ENCODE peak calls at places on chromosomes 7 and 10, in seven cellular contexts. One of them, this sample, is unnamed.

GRCh38 chr7:108026116-108026515 is 23.2 kb upstream of the LAMB1 start:
- DNase-seq in MCF 10A: no peak
- DNase-seq in mesenchymal stem cell: no peak
- DNase-seq in stimulated activated CD8-positive, alpha-beta memory T cell treated with anti-CD3 and anti-CD28 coated beads, Interleukin-2, amount 100 ng/mL, for 48 hours: no peak
- DNase-seq in endothelial cell: no peak
- DNase-seq in NCI-H748 treated with DMSO at 0.1 percent for 48 hours: no peak
- DNase-seq in dermis microvascular lymphatic vessel endothelial cell: no peak
- DNase-seq in this sample: no peak

GRCh38 chr7:137109966-137110930 is 233.3 kb downstream of the PTN start:
- DNase-seq in MCF 10A: peak; percentile 26
- DNase-seq in mesenchymal stem cell: peak; percentile 56
- DNase-seq in stimulated activated CD8-positive, alpha-beta memory T cell treated with anti-CD3 and anti-CD28 coated beads, Interleukin-2, amount 100 ng/mL, for 48 hours: no peak
- DNase-seq in dermis microvascular lymphatic vessel endothelial cell: no peak
- DNase-seq in endothelial cell: no peak
- DNase-seq in NCI-H748 treated with DMSO at 0.1 percent for 48 hours: no peak
- DNase-seq in this sample: no peak

GRCh38 chr7:18861514-18861913 is 255.9 kb downstream of the TWIST1 start:
- DNase-seq in MCF 10A: peak; percentile 76
- DNase-seq in dermis microvascular lymphatic vessel endothelial cell: no peak
- DNase-seq in stimulated activated CD8-positive, alpha-beta memory T cell treated with anti-CD3 and anti-CD28 coated beads, Interleukin-2, amount 100 ng/mL, for 48 hours: no peak
- DNase-seq in mesenchymal stem cell: peak; percentile 62
- DNase-seq in endothelial cell: no peak
- DNase-seq in NCI-H748 treated with DMSO at 0.1 percent for 48 hours: no peak
- DNase-seq in this sample: no peak

GRCh38 chr7:2242541-2243482 is 786 bp downstream of the NUDT1 start:
- DNase-seq in endothelial cell: peak; percentile 38
- DNase-seq in stimulated activated CD8-positive, alpha-beta memory T cell treated with anti-CD3 and anti-CD28 coated beads, Interleukin-2, amount 100 ng/mL, for 48 hours: no peak
- DNase-seq in MCF 10A: no peak
- DNase-seq in dermis microvascular lymphatic vessel endothelial cell: no peak
- DNase-seq in mesenchymal stem cell: peak; percentile 50
- DNase-seq in NCI-H748 treated with DMSO at 0.1 percent for 48 hours: no peak
- DNase-seq in this sample: no peak

GRCh38 chr7:28759373-28760013 is 198.6 kb downstream of the TRIL start:
- DNase-seq in mesenchymal stem cell: peak; percentile 55
- DNase-seq in dermis microvascular lymphatic vessel endothelial cell: peak; percentile 54
- DNase-seq in NCI-H748 treated with DMSO at 0.1 percent for 48 hours: no peak
- DNase-seq in MCF 10A: no peak
- DNase-seq in stimulated activated CD8-positive, alpha-beta memory T cell treated with anti-CD3 and anti-CD28 coated beads, Interleukin-2, amount 100 ng/mL, for 48 hours: no peak
- DNase-seq in endothelial cell: no peak
- DNase-seq in this sample: no peak

GRCh38 chr7:33716581-33717477 is 188.5 kb upstream of the BMPER start:
- DNase-seq in endothelial cell: no peak
- DNase-seq in NCI-H748 treated with DMSO at 0.1 percent for 48 hours: no peak
- DNase-seq in MCF 10A: peak; percentile 63
- DNase-seq in stimulated activated CD8-positive, alpha-beta memory T cell treated with anti-CD3 and anti-CD28 coated beads, Interleukin-2, amount 100 ng/mL, for 48 hours: no peak
- DNase-seq in mesenchymal stem cell: peak; percentile 52
- DNase-seq in dermis microvascular lymphatic vessel endothelial cell: peak; percentile 47
- DNase-seq in this sample: no peak

GRCh38 chr7:26655761-26656160 is 208.6 kb downstream of the SKAP2 start:
- DNase-seq in mesenchymal stem cell: no peak
- DNase-seq in endothelial cell: no peak
- DNase-seq in dermis microvascular lymphatic vessel endothelial cell: no peak
- DNase-seq in MCF 10A: no peak
- DNase-seq in NCI-H748 treated with DMSO at 0.1 percent for 48 hours: no peak
- DNase-seq in stimulated activated CD8-positive, alpha-beta memory T cell treated with anti-CD3 and anti-CD28 coated beads, Interleukin-2, amount 100 ng/mL, for 48 hours: no peak
- DNase-seq in this sample: no peak

GRCh38 chr10:61899045-61899444 is 2.5 kb upstream of the ARID5B start:
- DNase-seq in mesenchymal stem cell: peak; percentile 76
- DNase-seq in stimulated activated CD8-positive, alpha-beta memory T cell treated with anti-CD3 and anti-CD28 coated beads, Interleukin-2, amount 100 ng/mL, for 48 hours: no peak
- DNase-seq in NCI-H748 treated with DMSO at 0.1 percent for 48 hours: no peak
- DNase-seq in dermis microvascular lymphatic vessel endothelial cell: no peak
- DNase-seq in endothelial cell: no peak
- DNase-seq in MCF 10A: peak; percentile 84
- DNase-seq in this sample: no peak

GRCh38 chr10:85650791-85651506 is 715.6 kb downstream of the GRID1 start:
- DNase-seq in MCF 10A: peak; percentile 5
- DNase-seq in stimulated activated CD8-positive, alpha-beta memory T cell treated with anti-CD3 and anti-CD28 coated beads, Interleukin-2, amount 100 ng/mL, for 48 hours: no peak
- DNase-seq in NCI-H748 treated with DMSO at 0.1 percent for 48 hours: no peak
- DNase-seq in dermis microvascular lymphatic vessel endothelial cell: no peak
- DNase-seq in mesenchymal stem cell: no peak
- DNase-seq in endothelial cell: no peak
- DNase-seq in this sample: no peak

GRCh38 chr7:150340024-150340749 is 1.2 kb downstream of the RARRES2 start:
- DNase-seq in NCI-H748 treated with DMSO at 0.1 percent for 48 hours: no peak
- DNase-seq in MCF 10A: no peak
- DNase-seq in endothelial cell: no peak
- DNase-seq in mesenchymal stem cell: peak; percentile 50
- DNase-seq in dermis microvascular lymphatic vessel endothelial cell: no peak
- DNase-seq in stimulated activated CD8-positive, alpha-beta memory T cell treated with anti-CD3 and anti-CD28 coated beads, Interleukin-2, amount 100 ng/mL, for 48 hours: peak; percentile 22
- DNase-seq in this sample: peak; percentile 21

GRCh38 chr10:20303453-20304152 is 487.4 kb downstream of the PLXDC2 start:
- DNase-seq in NCI-H748 treated with DMSO at 0.1 percent for 48 hours: peak; percentile 9
- DNase-seq in dermis microvascular lymphatic vessel endothelial cell: no peak
- DNase-seq in stimulated activated CD8-positive, alpha-beta memory T cell treated with anti-CD3 and anti-CD28 coated beads, Interleukin-2, amount 100 ng/mL, for 48 hours: no peak
- DNase-seq in mesenchymal stem cell: no peak
- DNase-seq in MCF 10A: no peak
- DNase-seq in endothelial cell: no peak
- DNase-seq in this sample: no peak

GRCh38 chr10:81068446-81068845 is 530.7 kb downstream of the SH2D4B start:
- DNase-seq in stimulated activated CD8-positive, alpha-beta memory T cell treated with anti-CD3 and anti-CD28 coated beads, Interleukin-2, amount 100 ng/mL, for 48 hours: no peak
- DNase-seq in mesenchymal stem cell: no peak
- DNase-seq in NCI-H748 treated with DMSO at 0.1 percent for 48 hours: no peak
- DNase-seq in dermis microvascular lymphatic vessel endothelial cell: no peak
- DNase-seq in endothelial cell: no peak
- DNase-seq in MCF 10A: no peak
- DNase-seq in this sample: no peak

This sample was measured in AG04450.